ENCODE peak calls at places on chromosome 15, in six cellular contexts. C is Right ventricle myocardium superior; U is fibroblast of gingiva; B is activated CD8-positive, alpha-beta memory T cell treated with anti-CD3 and anti-CD28 coated beads for 48 hours; K is GM03348; V is nucleus accumbens. P is an unnamed sample.

GRCh38 chr15:101723161-101723873 is 956 bp downstream of the TARS3 start:
- DNase-seq in C (no peak), U (no peak), B (peak), K (peak), V (no peak), P (no peak)

GRCh38 chr15:43199945-43200488 is 14.8 kb downstream of the CCNDBP1 start:
- DNase-seq in C (no peak), U (no peak), B (no peak), K (no peak), V (no peak), P (no peak)

GRCh38 chr15:36370735-36371115 is 208.7 kb upstream of the CDIN1 start:
- DNase-seq in C (no peak), U (peak), B (no peak), K (peak), V (no peak), P (no peak)

GRCh38 chr15:60444289-60444912 is 34.5 kb downstream of the ICE2 start:
- DNase-seq in C (no peak), U (peak), B (no peak), K (peak), V (no peak), P (no peak)

GRCh38 chr15:73438651-73439050 is 4.3 kb upstream of the REC114 start:
- DNase-seq in C (no peak), U (no peak), B (no peak), K (no peak), V (no peak), P (no peak)

GRCh38 chr15:78177447-78177873 is 28.3 kb downstream of the IDH3A start:
- DNase-seq in C (peak), U (no peak), B (no peak), K (peak), V (peak), P (peak)

GRCh38 chr15:36645106-36645505 is 65.7 kb downstream of the CDIN1 start:
- DNase-seq in C (no peak), U (no peak), B (no peak), K (peak), V (no peak), P (no peak)

GRCh38 chr15:40248006-40248783 is 9.3 kb downstream of the PAK6 start:
- DNase-seq in C (no peak), U (no peak), B (no peak), K (no peak), V (no peak), P (no peak)

GRCh38 chr15:89130194-89130593 is 41.9 kb downstream of the ABHD2 start:
- DNase-seq in C (no peak), U (no peak), B (no peak), K (no peak), V (no peak), P (no peak)

GRCh38 chr15:42083605-42083908 is 10.8 kb downstream of the PLA2G4D start:
- DNase-seq in C (no peak), U (no peak), B (no peak), K (no peak), V (no peak), P (no peak)

GRCh38 chr15:39301589-39301999 is 279.3 kb upstream of the THBS1 start:
- DNase-seq in C (no peak), U (peak), B (no peak), K (peak), V (no peak), P (no peak)

P was measured in H1.